ENCODE peak calls at places on chromosome 1, in five cellular contexts. U is astrocyte, R is GOT3, I is AG20443, C is kidney. N is an unnamed sample.

GRCh38 chr1:103489881-103490280 is 35.6 kb upstream of the RNPC3 start:
- DNase-seq in C (no peak), I (no peak), R (no peak), U (peak; percentile 49), N (no peak)

GRCh38 chr1:227351443-227351842 is 33.2 kb upstream of the CDC42BPA start:
- DNase-seq in R (no peak), I (no peak), C (no peak), U (peak; percentile 53), N (no peak)

GRCh38 chr1:40047769-40048168 is 7.2 kb downstream of the CAP1 start:
- DNase-seq in C (no peak), I (no peak), R (no peak), U (no peak), N (no peak)

GRCh38 chr1:52590275-52590674 is 11.9 kb upstream of the GPX7 start:
- DNase-seq in R (no peak), C (no peak), I (no peak), U (no peak), N (no peak)

GRCh38 chr1:29355375-29355774 is 119.1 kb downstream of the PTPRU start:
- DNase-seq in I (no peak), U (no peak), R (no peak), C (no peak), N (no peak)

GRCh38 chr1:147804942-147805723 is 44.7 kb upstream of the GJA5 start:
- DNase-seq in U (no peak), C (no peak), R (no peak), I (no peak), N (no peak)

GRCh38 chr1:82269466-82269865 is 468.7 kb downstream of the ADGRL2 start:
- DNase-seq in R (no peak), I (peak; percentile 46), C (no peak), U (peak; percentile 32), N (no peak)

GRCh38 chr1:1197551-1198422 is 8.6 kb downstream of the TNFRSF18 start:
- DNase-seq in U (no peak), I (no peak), C (peak; percentile 75), R (no peak), N (no peak)

GRCh38 chr1:119779869-119780356 is 11.2 kb upstream of the HMGCS2 start:
- DNase-seq in U (no peak), I (peak; percentile 53), C (no peak), R (no peak), N (peak; percentile 90)